ENCODE peak calls at places on chromosomes 4 and X, in four cellular contexts. T, S, E and P are unnamed samples.
A peak's percentile ranks its signal among the peaks of the same experiment; 100 is the strongest.

GRCh38 chr4:83431200-83431599 is 24.4 kb downstream of the HELQ start:
- DNase-seq in T (no peak), S (no peak), E (no peak), P (no peak)

GRCh38 chr4:25486171-25486570 is 109.1 kb downstream of the ANAPC4 start:
- DNase-seq in T (peak; percentile 21), S (peak; percentile 21), E (no peak), P (no peak)

GRCh38 chrX:107710617-107711391 is 64.8 kb downstream of the TSC22D3 start:
- DNase-seq in T (peak; percentile 84), S (peak; percentile 90), E (no peak), P (no peak)

GRCh38 chr4:185134176-185134869 is 8.7 kb upstream of the SLC25A4 start:
- DNase-seq in T (peak; percentile 50), S (no peak), E (no peak), P (no peak)

GRCh38 chr4:47933798-47934197 is 19.4 kb upstream of the NFXL1 start:
- DNase-seq in T (peak; percentile 28), S (peak; percentile 30), E (no peak), P (no peak)

GRCh38 chr4:30396772-30397475 is 323.2 kb upstream of the PCDH7 start:
- DNase-seq in T (no peak), S (peak; percentile 64), E (no peak), P (no peak)

GRCh38 chr4:3442959-3443749 is 1.4 kb downstream of the HGFAC start:
- DNase-seq in T (peak; percentile 40), S (peak; percentile 15), E (peak; percentile 47), P (no peak)

GRCh38 chr4:80173841-80174240 is 23.5 kb upstream of the PRDM8 start:
- DNase-seq in T (no peak), S (peak; percentile 20), E (no peak), P (no peak)

GRCh38 chr4:105990933-105991332 is 95.7 kb downstream of the NPNT start:
- DNase-seq in T (peak; percentile 4), S (peak; percentile 90), E (peak; percentile 45), P (no peak)

GRCh38 chrX:39406799-39407198 is 605.5 kb downstream of the MID1IP1 start:
- DNase-seq in T (no peak), S (no peak), E (no peak), P (no peak)

GRCh38 chrX:149515954-149516602 is 11.0 kb upstream of the IDS start:
- DNase-seq in T (no peak), S (no peak), E (no peak), P (no peak)

GRCh38 chrX:107673933-107674479 is 45.7 kb downstream of the PRPS1 start:
- DNase-seq in T (no peak), S (peak; percentile 42), E (peak; percentile 65), P (no peak)

GRCh38 chrX:27889878-27890277 is 82.1 kb downstream of the MAGEB10 start:
- DNase-seq in T (no peak), S (no peak), E (no peak), P (no peak)

GRCh38 chr4:117801756-117802155 is 232.5 kb upstream of the NDST3 start:
- DNase-seq in T (no peak), S (no peak), E (no peak), P (no peak)

GRCh38 chr4:165027762-165028402 is 3.9 kb upstream of the TRIM60 start:
- DNase-seq in T (no peak), S (no peak), E (no peak), P (no peak)

GRCh38 chr4:73341454-73341853 is 62.6 kb upstream of the ALB start:
- DNase-seq in T (peak; percentile 67), S (peak; percentile 63), E (peak; percentile 30), P (peak; percentile 35)

GRCh38 chr4:39770471-39770870 is 72.5 kb downstream of the UBE2K start:
- DNase-seq in T (no peak), S (no peak), E (no peak), P (no peak)

GRCh38 chr4:39698424-39699009 is 581 bp downstream of the UBE2K start:
- DNase-seq in T (no peak), S (peak; percentile 22), E (peak; percentile 68), P (no peak)

GRCh38 chr4:82500830-82501229 is 61.0 kb downstream of the TMEM150C start:
- DNase-seq in T (no peak), S (no peak), E (no peak), P (no peak)

GRCh38 chrX:16786791-16787735 is 797 bp downstream of the TXLNG start:
- DNase-seq in T (no peak), S (no peak), E (no peak), P (no peak)

GRCh38 chrX:119189586-119189985 is 46.5 kb upstream of the PGRMC1 start:
- DNase-seq in T (no peak), S (no peak), E (no peak), P (no peak)

GRCh38 chr4:2142630-2143427 is 83.7 kb downstream of the NAT8L start:
- DNase-seq in T (no peak), S (no peak), E (no peak), P (no peak)

GRCh38 chr4:146095091-146095690 is 80.3 kb upstream of the LSM6 start:
- DNase-seq in T (peak; percentile 46), S (peak; percentile 41), E (peak; percentile 73), P (peak; percentile 28)

GRCh38 chrX:35244088-35244741 is 301.6 kb downstream of the FAM47B start:
- DNase-seq in T (no peak), S (no peak), E (no peak), P (no peak)

GRCh38 chr4:26039950-26040349 is 125.9 kb downstream of the SMIM20 start:
- DNase-seq in T (no peak), S (no peak), E (peak; percentile 36), P (no peak)

GRCh38 chr4:156512622-156513021 is 459.0 kb downstream of the PDGFC start:
- DNase-seq in T (no peak), S (no peak), E (no peak), P (no peak)

GRCh38 chrX:142593470-142593869 is 388.4 kb upstream of the MAGEC2 start:
- DNase-seq in T (no peak), S (no peak), E (no peak), P (no peak)

GRCh38 chr4:121030711-121031110 is 41.6 kb downstream of the NDNF start:
- DNase-seq in T (no peak), S (no peak), E (no peak), P (no peak)

GRCh38 chrX:2693123-2693438 is 2.0 kb downstream of the CD99 start:
- DNase-seq in T (no peak), S (no peak), E (no peak), P (no peak)

GRCh38 chrX:100682939-100683338 is 38.9 kb downstream of the SRPX2 start:
- DNase-seq in T (no peak), S (no peak), E (no peak), P (no peak)

GRCh38 chr4:153997506-153997905 is 208.6 kb upstream of the SFRP2 start:
- DNase-seq in T (no peak), S (no peak), E (no peak), P (no peak)

DNA sequence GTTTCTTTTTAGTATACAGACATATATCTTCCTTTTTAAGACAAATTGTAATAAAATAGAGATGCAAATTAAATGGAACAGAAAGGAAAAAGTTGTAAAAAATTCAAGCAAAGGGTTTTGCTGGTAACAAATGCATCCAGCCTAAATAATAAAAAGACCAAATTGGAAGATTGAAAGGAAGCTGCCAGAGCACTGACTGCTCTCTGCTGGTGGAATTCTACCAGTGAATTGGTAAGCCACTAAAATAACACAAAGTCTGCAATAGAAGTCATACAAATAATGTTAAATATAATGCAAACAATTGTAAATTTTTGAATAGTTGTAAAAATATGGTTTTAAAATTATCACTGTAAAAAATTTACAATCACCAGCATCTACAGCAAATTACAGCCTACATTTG is 1322.3 kb downstream of the PCDH7 start:
- DNase-seq in T (no peak), S (no peak), E (no peak), P (no peak)
- TF ChIP-seq CTCF in T (peak; percentile 40), S (peak; percentile 28), E (no peak), P (no peak)

DNA sequence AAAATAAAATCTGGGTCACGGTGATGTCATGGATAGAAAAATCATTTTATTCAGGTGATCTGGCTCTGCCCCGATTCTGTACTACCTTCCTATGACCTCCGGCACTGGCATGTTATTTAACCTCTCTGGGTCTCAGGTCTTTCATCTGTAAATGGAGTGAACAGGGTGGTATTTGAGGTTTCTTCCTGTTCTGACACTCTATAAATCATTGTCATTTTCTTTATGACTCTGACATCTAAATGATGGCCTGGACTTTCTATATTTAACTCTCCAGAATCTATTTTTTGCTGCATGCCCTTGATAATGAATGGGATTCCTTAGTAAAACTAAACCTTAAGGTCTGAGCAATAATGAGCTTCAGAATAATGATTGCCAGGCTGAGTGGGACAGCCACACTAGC is 422.0 kb upstream of the CNKSR2 start:
- DNase-seq in T (no peak), S (no peak), E (no peak), P (no peak)
- H3K4me1 ChIP-seq in T (no peaks in the 10 kb centered on the region), S (no peaks in the 10 kb centered on the region), E (no peaks in the 10 kb centered on the region), P (no peaks in the 10 kb centered on the region)

GRCh38 chr4:63563288-63564014 is 845.8 kb downstream of the TECRL start:
- DNase-seq in T (peak; percentile 5), S (no peak), E (no peak), P (no peak)
- TF ChIP-seq CTCF in T (no peak), S (peak; percentile 49), E (no peak), P (peak; percentile 16)

GRCh38 chr4:10108391-10108790 is 8.2 kb downstream of the WDR1 start:
- DNase-seq in T (no peak), S (no peak), E (no peak), P (no peak)

GRCh38 chr4:10105920-10106319 is 10.7 kb downstream of the WDR1 start:
- DNase-seq in T (no peak), S (no peak), E (no peak), P (no peak)

GRCh38 chr4:10108818-10109783 is 7.5 kb downstream of the WDR1 start:
- DNase-seq in T (no peak), S (peak; percentile 95), E (no peak), P (no peak)

GRCh38 chr4:10106421-10107039 is 10.1 kb downstream of the WDR1 start:
- DNase-seq in T (peak; percentile 72), S (peak; percentile 96), E (peak; percentile 58), P (peak; percentile 76)

DNA sequence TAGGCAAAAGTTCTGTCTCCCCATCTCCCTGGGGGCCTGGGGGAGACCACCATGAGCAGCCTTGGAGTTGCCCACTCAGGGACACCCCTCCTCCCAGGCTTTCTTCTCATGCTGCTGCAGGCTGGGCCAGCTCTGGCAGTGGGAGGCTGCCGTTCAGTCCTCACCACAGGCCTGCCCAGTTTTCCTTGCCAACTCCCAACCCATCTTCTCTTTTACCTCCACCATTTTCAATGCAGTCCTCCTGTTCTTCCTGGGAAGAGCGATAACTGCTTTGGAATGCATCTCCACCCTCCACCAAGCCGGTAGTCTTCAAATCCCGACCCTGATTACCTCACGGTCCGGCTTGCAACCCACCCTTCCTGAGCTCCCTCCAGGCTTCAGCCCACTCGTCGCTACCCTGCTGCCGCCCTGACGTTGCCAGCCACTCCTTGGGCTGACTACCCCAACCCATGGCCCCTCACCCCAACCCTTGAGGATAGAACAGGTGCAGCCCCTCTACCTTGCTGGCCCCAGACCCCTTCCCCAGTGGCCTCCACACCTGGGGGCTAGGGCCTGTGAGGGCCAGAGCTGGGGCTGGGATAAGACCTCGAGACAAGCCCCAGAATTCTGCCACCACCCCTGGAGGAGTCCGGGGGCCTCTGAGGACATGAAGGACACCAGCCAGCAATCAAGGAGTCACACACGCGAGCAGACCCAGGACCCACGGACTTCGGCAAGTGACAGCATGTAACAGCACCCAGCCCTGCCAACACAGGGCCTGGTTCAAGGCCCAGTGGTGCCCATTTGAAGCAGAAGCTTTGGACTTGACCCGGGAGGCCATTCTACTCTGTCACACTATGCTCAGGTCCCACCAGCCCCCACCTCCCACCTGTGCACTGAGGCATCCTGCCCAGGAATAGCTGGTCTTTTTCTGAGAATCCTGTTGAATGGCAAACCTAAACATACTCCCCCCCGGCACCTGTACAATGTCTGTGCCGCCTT is 9.2 kb downstream of the WDR1 start:
- DNase-seq in T (no peak), S (no peak), E (no peak), P (no peak)
- H3K4me1 ChIP-seq in T (peaks cover 50% of the 10 kb centered on the region), S (peaks cover 42% of the 10 kb centered on the region), E (peaks cover 27% of the 10 kb centered on the region), P (peaks cover 37% of the 10 kb centered on the region)